ENCODE peak calls at places on chromosomes 1 and 21, in four cellular contexts. One of them, this sample, is unnamed.

GRCh38 chr1:206579747-206580437 is 32.4 kb downstream of the EIF2D start:
- DNase-seq in endothelial cell of umbilical vein: no peak
- DNase-seq in epithelial cell of esophagus: no peak
- DNase-seq in fibroblast of the aortic adventitia: peak; percentile 29
- DNase-seq in this sample: no peak

GRCh38 chr1:55418625-55419024 is 203.5 kb upstream of the USP24 start:
- DNase-seq in endothelial cell of umbilical vein: no peak
- DNase-seq in epithelial cell of esophagus: no peak
- DNase-seq in fibroblast of the aortic adventitia: no peak
- DNase-seq in this sample: no peak

GRCh38 chr1:22239378-22239777 is 96.5 kb upstream of the WNT4 start:
- DNase-seq in endothelial cell of umbilical vein: no peak
- DNase-seq in epithelial cell of esophagus: no peak
- DNase-seq in fibroblast of the aortic adventitia: no peak
- DNase-seq in this sample: no peak

GRCh38 chr1:52402860-52403240 is 1.4 kb downstream of the ORC1 start:
- DNase-seq in endothelial cell of umbilical vein: no peak
- DNase-seq in epithelial cell of esophagus: no peak
- DNase-seq in fibroblast of the aortic adventitia: no peak
- DNase-seq in this sample: no peak

GRCh38 chr1:30866594-30866993 is 42.0 kb downstream of the SDC3 start:
- DNase-seq in endothelial cell of umbilical vein: no peak
- DNase-seq in epithelial cell of esophagus: no peak
- DNase-seq in fibroblast of the aortic adventitia: no peak
- DNase-seq in this sample: no peak

GRCh38 chr1:53197301-53198205 is 929 bp downstream of the CPT2 start:
- DNase-seq in endothelial cell of umbilical vein: peak; percentile 26
- DNase-seq in epithelial cell of esophagus: no peak
- DNase-seq in fibroblast of the aortic adventitia: no peak
- DNase-seq in this sample: peak; percentile 34

GRCh38 chr1:219324629-219325367 is 151.1 kb downstream of the LYPLAL1 start:
- DNase-seq in endothelial cell of umbilical vein: peak; percentile 83
- DNase-seq in epithelial cell of esophagus: peak; percentile 93
- DNase-seq in fibroblast of the aortic adventitia: peak; percentile 97
- DNase-seq in this sample: peak; percentile 85

GRCh38 chr21:43956019-43956666 is 56.0 kb upstream of the TRAPPC10 start:
- DNase-seq in endothelial cell of umbilical vein: no peak
- DNase-seq in epithelial cell of esophagus: no peak
- DNase-seq in fibroblast of the aortic adventitia: no peak
- DNase-seq in this sample: no peak

GRCh38 chr1:110207831-110208230 is 2.3 kb upstream of the KCNC4 start:
- DNase-seq in endothelial cell of umbilical vein: peak; percentile 49
- DNase-seq in epithelial cell of esophagus: peak; percentile 53
- DNase-seq in fibroblast of the aortic adventitia: peak; percentile 54
- DNase-seq in this sample: peak; percentile 57

GRCh38 chr21:33373451-33373850 is 29.8 kb upstream of the IFNGR2 start:
- DNase-seq in endothelial cell of umbilical vein: no peak
- DNase-seq in epithelial cell of esophagus: peak; percentile 67
- DNase-seq in fibroblast of the aortic adventitia: no peak
- DNase-seq in this sample: no peak
- H3K4me3 ChIP-seq in endothelial cell of umbilical vein: no peak overlapping the region
- H3K4me3 ChIP-seq in epithelial cell of esophagus: no peak overlapping the region
- H3K4me3 ChIP-seq in fibroblast of the aortic adventitia: no peak overlapping the region
- H3K4me3 ChIP-seq in this sample: no peak overlapping the region

DNA sequence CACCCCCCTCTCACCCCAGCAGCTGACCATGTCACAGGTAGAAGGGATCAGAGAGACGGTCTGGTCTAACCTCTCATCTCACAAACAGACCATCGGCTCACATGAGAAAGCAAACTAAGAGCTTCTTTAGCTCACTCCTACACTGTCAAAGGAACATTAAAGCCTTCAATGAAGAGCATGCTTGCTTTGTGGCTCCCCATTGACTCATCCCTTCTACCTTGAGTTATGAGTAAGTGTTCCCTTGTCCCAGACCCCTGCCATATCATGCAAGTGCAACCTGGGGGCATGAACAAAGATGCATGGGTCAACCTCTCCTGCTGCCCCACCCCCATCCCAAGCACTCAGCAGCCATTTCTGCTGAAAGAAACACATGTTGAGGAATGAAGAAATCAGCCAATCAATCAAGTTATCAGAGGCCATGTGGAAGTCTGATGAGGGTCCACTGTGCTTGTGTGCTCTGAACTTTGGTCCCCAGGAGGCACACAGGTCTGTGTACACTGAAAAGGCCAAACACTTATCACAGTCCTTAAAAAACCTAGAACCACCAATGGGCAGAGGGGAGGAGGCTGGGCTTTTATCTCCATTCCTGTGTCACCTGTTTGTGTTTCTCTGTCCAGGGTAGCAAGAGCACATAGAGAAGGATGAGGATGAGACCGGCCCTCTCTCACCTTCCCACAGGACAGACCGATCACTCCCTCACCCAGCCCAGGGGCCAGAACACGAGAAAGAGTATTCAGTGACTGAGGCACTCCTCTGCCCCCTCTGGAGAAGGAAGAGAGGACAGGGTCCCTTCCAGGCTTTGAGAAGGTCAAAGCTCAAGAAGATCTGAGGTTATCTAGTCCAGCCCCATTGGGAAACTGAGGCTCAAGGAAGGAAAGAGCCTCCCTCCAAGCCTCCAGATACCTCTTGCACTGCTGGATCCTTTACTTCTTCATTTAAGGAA is 9.5 kb downstream of the ETNK2 start:
- DNase-seq in endothelial cell of umbilical vein: no peak
- DNase-seq in epithelial cell of esophagus: no peak
- DNase-seq in fibroblast of the aortic adventitia: no peak
- DNase-seq in this sample: no peak
- TF ChIP-seq CTCF in endothelial cell of umbilical vein: no peak
- TF ChIP-seq CTCF in epithelial cell of esophagus: peak; percentile 7
- TF ChIP-seq CTCF in fibroblast of the aortic adventitia: no peak
- TF ChIP-seq CTCF in this sample: no peak

GRCh38 chr1:2932671-2933350 is 88.5 kb upstream of the ACTRT2 start:
- DNase-seq in endothelial cell of umbilical vein: no peak
- DNase-seq in epithelial cell of esophagus: no peak
- DNase-seq in fibroblast of the aortic adventitia: no peak
- DNase-seq in this sample: no peak
- H3K4me3 ChIP-seq in endothelial cell of umbilical vein: no peak overlapping the region
- H3K4me3 ChIP-seq in epithelial cell of esophagus: no peak overlapping the region
- H3K4me3 ChIP-seq in fibroblast of the aortic adventitia: no peak overlapping the region
- H3K4me3 ChIP-seq in this sample: no peak overlapping the region

GRCh38 chr1:240285541-240285940 is 193.9 kb downstream of the FMN2 start:
- DNase-seq in endothelial cell of umbilical vein: no peak
- DNase-seq in epithelial cell of esophagus: peak; percentile 67
- DNase-seq in fibroblast of the aortic adventitia: peak; percentile 81
- DNase-seq in this sample: peak; percentile 58

GRCh38 chr1:240284656-240285427 is 193.2 kb downstream of the FMN2 start:
- DNase-seq in endothelial cell of umbilical vein: no peak
- DNase-seq in epithelial cell of esophagus: peak; percentile 5
- DNase-seq in fibroblast of the aortic adventitia: peak; percentile 44
- DNase-seq in this sample: no peak

GRCh38 chr1:240282061-240282830 is 190.6 kb downstream of the FMN2 start:
- DNase-seq in endothelial cell of umbilical vein: no peak
- DNase-seq in epithelial cell of esophagus: peak; percentile 65
- DNase-seq in fibroblast of the aortic adventitia: peak; percentile 41
- DNase-seq in this sample: no peak

GRCh38 chr1:240293706-240294105 is 202.0 kb downstream of the FMN2 start:
- DNase-seq in endothelial cell of umbilical vein: no peak
- DNase-seq in epithelial cell of esophagus: no peak
- DNase-seq in fibroblast of the aortic adventitia: peak; percentile 31
- DNase-seq in this sample: no peak

GRCh38 chr1:240287722-240288121 is 196.0 kb downstream of the FMN2 start:
- DNase-seq in endothelial cell of umbilical vein: no peak
- DNase-seq in epithelial cell of esophagus: no peak
- DNase-seq in fibroblast of the aortic adventitia: no peak
- DNase-seq in this sample: no peak
- TF ChIP-seq CTCF in endothelial cell of umbilical vein: no peak
- TF ChIP-seq CTCF in epithelial cell of esophagus: no peak
- TF ChIP-seq CTCF in fibroblast of the aortic adventitia: no peak
- TF ChIP-seq CTCF in this sample: no peak